ENCODE peak calls at places on chromosomes 13 and 19, in eight cellular contexts. D, T, A, V, O, N, G and P are unnamed samples.

GRCh38 chr13:23778879-23779278 is 110.3 kb downstream of the MIPEP start:
- DNase-seq in D (peak; percentile 63), T (no peak), A (no peak), V (no peak), O (no peak), N (no peak), G (peak; percentile 87), P (no peak)

GRCh38 chr19:51331193-51331592 is 10.7 kb downstream of the VSIG10L start:
- DNase-seq in D (no peak), T (no peak), A (no peak), V (no peak), O (no peak), N (no peak), G (no peak), P (no peak)

GRCh38 chr19:48613024-48613851 is 1.6 kb downstream of the FAM83E start:
- DNase-seq in D (no peak), T (no peak), A (no peak), V (no peak), O (no peak), N (no peak), G (no peak), P (no peak)

GRCh38 chr19:43311256-43311655 is 41.9 kb upstream of the PSG9 start:
- DNase-seq in D (no peak), T (no peak), A (no peak), V (no peak), O (no peak), N (no peak), G (no peak), P (no peak)

GRCh38 chr19:34241513-34242337 is 12.6 kb upstream of the GARRE1 start:
- DNase-seq in D (no peak), T (peak; percentile 59), A (no peak), V (peak; percentile 60), O (no peak), N (peak; percentile 77), G (peak; percentile 53), P (no peak)

GRCh38 chr19:31340059-31341025 is 8.9 kb downstream of the TSHZ3 start:
- DNase-seq in D (peak; percentile 62), T (no peak), A (no peak), V (no peak), O (no peak), N (no peak), G (no peak), P (peak; percentile 74)

GRCh38 chr19:50509366-50509765 is 1.6 kb downstream of the JOSD2 start:
- DNase-seq in D (no peak), T (no peak), A (no peak), V (peak; percentile 65), O (no peak), N (no peak), G (no peak), P (no peak)

GRCh38 chr13:75079226-75079625 is 402.7 kb downstream of the TBC1D4 start:
- DNase-seq in D (peak; percentile 66), T (no peak), A (no peak), V (no peak), O (no peak), N (no peak), G (no peak), P (no peak)

GRCh38 chr13:76865109-76865508 is 21.1 kb downstream of the KCTD12 start:
- DNase-seq in D (no peak), T (no peak), A (no peak), V (no peak), O (no peak), N (no peak), G (no peak), P (no peak)

GRCh38 chr13:60329221-60329983 is 67.6 kb upstream of the TDRD3 start:
- DNase-seq in D (peak; percentile 16), T (no peak), A (peak; percentile 7), V (peak; percentile 41), O (peak; percentile 18), N (peak; percentile 27), G (peak; percentile 12), P (peak; percentile 41)

GRCh38 chr19:2055871-2056809 is 5.1 kb upstream of the MKNK2 start:
- DNase-seq in D (peak; percentile 64), T (no peak), A (no peak), V (peak; percentile 52), O (peak; percentile 53), N (no peak), G (no peak), P (peak; percentile 61)

GRCh38 chr19:36939153-36939552 is 23.0 kb downstream of the ZNF568 start:
- DNase-seq in D (no peak), T (no peak), A (no peak), V (no peak), O (no peak), N (no peak), G (no peak), P (peak; percentile 17)

GRCh38 chr13:73967397-73968165 is 166.6 kb downstream of the KLF12 start:
- DNase-seq in D (no peak), T (no peak), A (peak; percentile 89), V (no peak), O (no peak), N (no peak), G (no peak), P (no peak)

GRCh38 chr19:20558571-20558970 is 7.0 kb downstream of the ZNF737 start:
- DNase-seq in D (no peak), T (no peak), A (no peak), V (no peak), O (no peak), N (no peak), G (no peak), P (no peak)

GRCh38 chr19:1980782-1981181 is 34.7 kb downstream of the BTBD2 start:
- DNase-seq in D (no peak), T (no peak), A (no peak), V (no peak), O (no peak), N (no peak), G (no peak), P (no peak)

GRCh38 chr13:95814494-95814893 is 137.6 kb downstream of the DNAJC3 start:
- DNase-seq in D (no peak), T (no peak), A (no peak), V (no peak), O (no peak), N (no peak), G (peak; percentile 9), P (no peak)

GRCh38 chr13:44237276-44237767 is 136.3 kb upstream of the SERP2 start:
- DNase-seq in D (peak; percentile 98), T (no peak), A (peak; percentile 19), V (no peak), O (no peak), N (no peak), G (no peak), P (peak; percentile 24)

GRCh38 chr13:58097831-58098230 is 466.3 kb downstream of the PCDH17 start:
- DNase-seq in D (no peak), T (no peak), A (no peak), V (no peak), O (no peak), N (no peak), G (no peak), P (no peak)

GRCh38 chr13:97880298-97880675 is 73.2 kb upstream of the IPO5 start:
- DNase-seq in D (no peak), T (no peak), A (no peak), V (no peak), O (no peak), N (no peak), G (no peak), P (no peak)

GRCh38 chr19:34309368-34310138 is 55.2 kb downstream of the GARRE1 start:
- DNase-seq in D (no peak), T (no peak), A (no peak), V (no peak), O (no peak), N (no peak), G (no peak), P (no peak)

GRCh38 chr13:112972867-112973576 is 4.0 kb downstream of the MCF2L start:
- DNase-seq in D (no peak), T (no peak), A (no peak), V (no peak), O (no peak), N (no peak), G (no peak), P (no peak)
- TF ChIP-seq RAD21 in D (no peak), T (no peak), A (no peak), V (no peak), O (no peak), N (no peak), G (no peak), P (no peak)

GRCh38 chr13:113656015-113656588 is 1.9 kb downstream of the ATP4B start:
- DNase-seq in D (no peak), T (no peak), A (no peak), V (no peak), O (no peak), N (no peak), G (no peak), P (no peak)
- TF ChIP-seq RAD21 in D (no peak), T (no peak), A (no peak), V (no peak), O (no peak), N (no peak), G (no peak), P (no peak)

GRCh38 chr13:30179547-30180256 is 127.6 kb downstream of the KATNAL1 start:
- DNase-seq in D (no peak), T (no peak), A (no peak), V (no peak), O (no peak), N (no peak), G (no peak), P (no peak)

GRCh38 chr13:30186644-30187431 is 120.5 kb downstream of the KATNAL1 start:
- DNase-seq in D (peak; percentile 7), T (no peak), A (no peak), V (no peak), O (no peak), N (no peak), G (no peak), P (no peak)

GRCh38 chr13:30178976-30179375 is 128.4 kb downstream of the KATNAL1 start:
- DNase-seq in D (no peak), T (no peak), A (no peak), V (no peak), O (no peak), N (no peak), G (no peak), P (no peak)

DNA sequence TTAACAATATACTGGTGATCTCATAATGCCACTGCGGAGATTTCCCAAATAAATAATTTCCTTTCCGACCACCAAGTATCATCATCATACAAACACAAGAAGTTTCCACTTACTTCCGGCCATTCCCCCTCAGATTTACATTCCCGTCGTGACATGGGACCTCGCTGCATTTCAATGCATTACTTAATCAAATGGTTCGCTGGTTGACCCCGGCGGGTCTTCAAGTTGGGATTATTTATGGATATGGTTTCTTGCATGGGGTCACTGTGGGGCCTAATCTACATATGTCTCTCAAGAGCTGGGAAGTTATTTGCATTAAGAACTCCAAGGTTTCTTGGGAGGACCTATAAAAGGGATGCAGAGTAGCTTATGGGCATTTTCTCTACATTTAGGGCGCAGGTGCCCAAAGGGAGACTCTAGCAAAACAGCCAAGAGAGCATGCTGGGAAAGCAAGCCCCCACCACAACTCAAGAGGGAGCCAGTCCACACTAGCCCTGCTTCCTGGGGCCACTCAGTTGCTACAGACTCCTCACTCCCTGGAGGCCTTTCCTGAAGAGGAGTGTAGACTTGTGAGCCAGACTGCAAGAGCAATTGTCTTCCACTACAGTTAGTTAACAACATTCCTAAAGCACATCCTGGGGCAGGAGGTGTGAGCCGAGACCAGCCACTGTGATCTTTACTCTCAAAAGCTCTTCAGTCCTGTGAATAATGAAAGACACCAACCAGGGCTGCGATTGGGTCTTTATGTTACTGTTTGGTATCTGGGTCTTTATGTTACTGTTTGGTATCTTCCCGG is 125.3 kb downstream of the KATNAL1 start:
- DNase-seq in D (no peak), T (no peak), A (no peak), V (no peak), O (no peak), N (no peak), G (no peak), P (no peak)
- TF ChIP-seq RAD21 in D (no peak), T (no peak), A (no peak), V (no peak), O (no peak), N (peak; percentile 5), G (no peak), P (no peak)

GRCh38 chr13:30846311-30846710 is 59.8 kb upstream of the MEDAG start:
- DNase-seq in D (peak; percentile 49), T (no peak), A (no peak), V (no peak), O (no peak), N (no peak), G (no peak), P (no peak)
- TF ChIP-seq RAD21 in D (no peak), T (no peak), A (no peak), V (no peak), O (no peak), N (no peak), G (no peak), P (no peak)